ENCODE peak calls at places on chromosomes 1 and 21, in eight cellular contexts. One of them, this sample, is unnamed.

GRCh38 chr1:156852414-156852874 is 6.5 kb downstream of the INSRR start:
- DNase-seq in IMR-90: peak
- DNase-seq in fibroblast of the aortic adventitia: peak
- DNase-seq in GM23248: peak
- DNase-seq in esophagus squamous epithelium: no peak
- DNase-seq in psoas muscle: peak
- DNase-seq in ovary: peak
- DNase-seq in effector memory CD4-positive, alpha-beta T cell: no peak
- DNase-seq in this sample: no peak

GRCh38 chr1:211903490-211904260 is 73.1 kb upstream of the LPGAT1 start:
- DNase-seq in fibroblast of the aortic adventitia: no peak
- DNase-seq in esophagus squamous epithelium: no peak
- DNase-seq in psoas muscle: no peak
- DNase-seq in effector memory CD4-positive, alpha-beta T cell: no peak
- DNase-seq in GM23248: no peak
- DNase-seq in IMR-90: no peak
- DNase-seq in ovary: no peak
- DNase-seq in this sample: no peak

GRCh38 chr1:116556289-116557006 is 14.4 kb downstream of the CD58 start:
- DNase-seq in ovary: no peak
- DNase-seq in psoas muscle: no peak
- DNase-seq in IMR-90: peak
- DNase-seq in fibroblast of the aortic adventitia: peak
- DNase-seq in GM23248: peak
- DNase-seq in effector memory CD4-positive, alpha-beta T cell: peak
- DNase-seq in esophagus squamous epithelium: no peak
- DNase-seq in this sample: peak

GRCh38 chr1:201490708-201491131 is 16.2 kb downstream of the CSRP1 start:
- DNase-seq in IMR-90: no peak
- DNase-seq in effector memory CD4-positive, alpha-beta T cell: no peak
- DNase-seq in fibroblast of the aortic adventitia: peak
- DNase-seq in GM23248: no peak
- DNase-seq in ovary: peak
- DNase-seq in esophagus squamous epithelium: no peak
- DNase-seq in psoas muscle: no peak
- DNase-seq in this sample: no peak

GRCh38 chr1:81549588-81550127 is 251.1 kb upstream of the ADGRL2 start:
- DNase-seq in ovary: no peak
- DNase-seq in effector memory CD4-positive, alpha-beta T cell: no peak
- DNase-seq in IMR-90: peak
- DNase-seq in psoas muscle: no peak
- DNase-seq in esophagus squamous epithelium: no peak
- DNase-seq in fibroblast of the aortic adventitia: peak
- DNase-seq in GM23248: peak
- DNase-seq in this sample: no peak

GRCh38 chr1:81670997-81671396 is 129.7 kb upstream of the ADGRL2 start:
- DNase-seq in IMR-90: no peak
- DNase-seq in ovary: no peak
- DNase-seq in fibroblast of the aortic adventitia: peak
- DNase-seq in esophagus squamous epithelium: no peak
- DNase-seq in effector memory CD4-positive, alpha-beta T cell: no peak
- DNase-seq in GM23248: peak
- DNase-seq in psoas muscle: no peak
- DNase-seq in this sample: no peak

GRCh38 chr21:41379901-41380300 is 18.1 kb downstream of the MX2 start:
- DNase-seq in fibroblast of the aortic adventitia: no peak
- DNase-seq in GM23248: no peak
- DNase-seq in esophagus squamous epithelium: no peak
- DNase-seq in psoas muscle: no peak
- DNase-seq in effector memory CD4-positive, alpha-beta T cell: no peak
- DNase-seq in ovary: no peak
- DNase-seq in IMR-90: no peak
- DNase-seq in this sample: no peak

GRCh38 chr1:6465461-6466005 is 440 bp downstream of the TNFRSF25 start:
- DNase-seq in fibroblast of the aortic adventitia: no peak
- DNase-seq in effector memory CD4-positive, alpha-beta T cell: peak
- DNase-seq in GM23248: no peak
- DNase-seq in ovary: no peak
- DNase-seq in esophagus squamous epithelium: no peak
- DNase-seq in IMR-90: no peak
- DNase-seq in psoas muscle: no peak
- DNase-seq in this sample: no peak

GRCh38 chr1:3003941-3004270 is 17.4 kb upstream of the ACTRT2 start:
- DNase-seq in ovary: no peak
- DNase-seq in effector memory CD4-positive, alpha-beta T cell: no peak
- DNase-seq in esophagus squamous epithelium: no peak
- DNase-seq in psoas muscle: peak
- DNase-seq in fibroblast of the aortic adventitia: no peak
- DNase-seq in GM23248: no peak
- DNase-seq in IMR-90: no peak
- DNase-seq in this sample: no peak

GRCh38 chr1:3466366-3467075 is 12.1 kb downstream of the ARHGEF16 start:
- DNase-seq in fibroblast of the aortic adventitia: no peak
- DNase-seq in effector memory CD4-positive, alpha-beta T cell: no peak
- DNase-seq in psoas muscle: peak
- DNase-seq in ovary: no peak
- DNase-seq in IMR-90: no peak
- DNase-seq in GM23248: no peak
- DNase-seq in esophagus squamous epithelium: no peak
- DNase-seq in this sample: peak

GRCh38 chr1:209220048-209220524 is 363.4 kb upstream of the CAMK1G start:
- DNase-seq in psoas muscle: no peak
- DNase-seq in effector memory CD4-positive, alpha-beta T cell: no peak
- DNase-seq in ovary: no peak
- DNase-seq in IMR-90: no peak
- DNase-seq in GM23248: no peak
- DNase-seq in esophagus squamous epithelium: no peak
- DNase-seq in fibroblast of the aortic adventitia: no peak
- DNase-seq in this sample: peak

GRCh38 chr1:157993179-157994080 is at the start of gene KIRREL1:
- DNase-seq in GM23248: peak
- DNase-seq in fibroblast of the aortic adventitia: peak
- DNase-seq in ovary: peak
- DNase-seq in IMR-90: peak
- DNase-seq in effector memory CD4-positive, alpha-beta T cell: no peak
- DNase-seq in esophagus squamous epithelium: no peak
- DNase-seq in psoas muscle: peak
- DNase-seq in this sample: no peak

GRCh38 chr1:39003787-39004186 is 12.7 kb downstream of the AKIRIN1 start:
- DNase-seq in psoas muscle: no peak
- DNase-seq in GM23248: peak
- DNase-seq in IMR-90: peak
- DNase-seq in effector memory CD4-positive, alpha-beta T cell: no peak
- DNase-seq in fibroblast of the aortic adventitia: peak
- DNase-seq in ovary: no peak
- DNase-seq in esophagus squamous epithelium: no peak
- DNase-seq in this sample: peak

GRCh38 chr1:213457097-213457680 is 406.1 kb downstream of the RPS6KC1 start:
- DNase-seq in effector memory CD4-positive, alpha-beta T cell: no peak
- DNase-seq in ovary: no peak
- DNase-seq in esophagus squamous epithelium: no peak
- DNase-seq in fibroblast of the aortic adventitia: peak
- DNase-seq in GM23248: peak
- DNase-seq in psoas muscle: peak
- DNase-seq in IMR-90: no peak
- DNase-seq in this sample: no peak

DNA sequence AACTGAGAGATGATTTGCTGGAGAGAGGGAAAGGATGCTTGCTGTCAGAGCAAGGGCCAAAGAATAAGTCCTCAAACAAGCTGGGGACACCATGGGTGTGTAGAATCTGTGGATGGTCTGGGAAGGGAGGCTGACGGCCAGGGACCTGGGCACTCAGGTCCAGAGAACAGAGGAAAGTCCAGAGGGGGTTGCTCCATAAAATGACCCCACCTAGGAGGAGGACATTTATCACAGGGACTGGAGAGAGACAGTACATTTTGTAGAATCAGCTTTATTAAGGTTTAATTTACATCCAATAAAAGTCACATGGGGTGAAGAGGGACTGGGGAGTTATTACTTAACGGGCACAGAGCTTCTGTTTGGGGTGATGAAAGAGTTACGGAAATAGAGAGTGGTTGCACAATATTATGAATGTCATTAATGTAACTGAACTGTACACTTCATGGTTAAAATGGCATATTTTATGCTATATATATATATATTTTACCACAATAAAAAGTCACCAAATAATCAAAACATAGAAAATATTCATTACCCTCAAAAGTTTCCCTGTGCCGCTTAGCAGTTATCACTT is 73.0 kb upstream of the ABCD3 start:
- DNase-seq in esophagus squamous epithelium: no peak
- DNase-seq in fibroblast of the aortic adventitia: no peak
- DNase-seq in IMR-90: no peak
- DNase-seq in ovary: no peak
- DNase-seq in psoas muscle: no peak
- DNase-seq in effector memory CD4-positive, alpha-beta T cell: no peak
- DNase-seq in GM23248: no peak
- DNase-seq in this sample: no peak
- H3K4me3 ChIP-seq in esophagus squamous epithelium: no peak
- H3K4me3 ChIP-seq in fibroblast of the aortic adventitia: no peak
- H3K4me3 ChIP-seq in IMR-90: no peak
- H3K4me3 ChIP-seq in ovary: no peak
- H3K4me3 ChIP-seq in psoas muscle: no peak
- H3K4me3 ChIP-seq in effector memory CD4-positive, alpha-beta T cell: no peak
- H3K4me3 ChIP-seq in GM23248: no peak
- H3K4me3 ChIP-seq in this sample: no peak

GRCh38 chr1:87588445-87588844 is 259.8 kb downstream of the LMO4 start:
- DNase-seq in IMR-90: peak
- DNase-seq in GM23248: no peak
- DNase-seq in esophagus squamous epithelium: no peak
- DNase-seq in ovary: no peak
- DNase-seq in fibroblast of the aortic adventitia: no peak
- DNase-seq in psoas muscle: no peak
- DNase-seq in effector memory CD4-positive, alpha-beta T cell: no peak
- DNase-seq in this sample: no peak
- H3K4me3 ChIP-seq in IMR-90: no peak
- H3K4me3 ChIP-seq in GM23248: no peak
- H3K4me3 ChIP-seq in esophagus squamous epithelium: no peak
- H3K4me3 ChIP-seq in ovary: no peak
- H3K4me3 ChIP-seq in fibroblast of the aortic adventitia: no peak
- H3K4me3 ChIP-seq in psoas muscle: no peak
- H3K4me3 ChIP-seq in effector memory CD4-positive, alpha-beta T cell: no peak
- H3K4me3 ChIP-seq in this sample: no peak

DNA sequence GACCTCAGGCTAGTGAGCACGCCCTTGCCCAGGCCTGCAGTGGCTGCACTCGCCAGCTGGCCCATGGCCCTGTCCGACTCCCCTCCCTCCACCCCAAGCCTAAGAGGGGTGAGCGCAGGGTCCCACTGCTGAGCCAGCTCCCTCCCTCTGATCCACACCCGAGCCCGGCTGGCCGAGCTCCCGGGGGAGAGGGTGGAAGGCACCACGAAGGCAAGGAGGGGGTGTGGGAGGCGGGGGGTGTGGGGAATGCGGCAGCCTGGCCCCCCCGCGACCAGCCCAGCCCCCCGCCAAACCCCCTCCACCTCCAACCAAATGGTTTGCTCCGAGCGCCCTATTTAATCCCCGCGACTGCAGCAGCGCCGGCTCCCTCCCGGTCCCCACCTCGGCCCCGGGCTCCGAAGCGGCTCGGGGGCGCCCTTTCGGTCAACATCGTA is at the start of gene CADM3:
- DNase-seq in fibroblast of the aortic adventitia: no peak
- DNase-seq in psoas muscle: peak
- DNase-seq in esophagus squamous epithelium: no peak
- DNase-seq in GM23248: no peak
- DNase-seq in ovary: no peak
- DNase-seq in IMR-90: no peak
- DNase-seq in effector memory CD4-positive, alpha-beta T cell: no peak
- DNase-seq in this sample: no peak
- H3K4me3 ChIP-seq in fibroblast of the aortic adventitia: no peak
- H3K4me3 ChIP-seq in psoas muscle: peak
- H3K4me3 ChIP-seq in esophagus squamous epithelium: peak
- H3K4me3 ChIP-seq in GM23248: no peak
- H3K4me3 ChIP-seq in ovary: no peak
- H3K4me3 ChIP-seq in IMR-90: no peak
- H3K4me3 ChIP-seq in effector memory CD4-positive, alpha-beta T cell: no peak
- H3K4me3 ChIP-seq in this sample: peak

GRCh38 chr1:76428027-76428426 is 353.5 kb downstream of the ST6GALNAC3 start:
- DNase-seq in esophagus squamous epithelium: no peak
- DNase-seq in fibroblast of the aortic adventitia: no peak
- DNase-seq in GM23248: no peak
- DNase-seq in psoas muscle: no peak
- DNase-seq in effector memory CD4-positive, alpha-beta T cell: no peak
- DNase-seq in ovary: no peak
- DNase-seq in IMR-90: peak
- DNase-seq in this sample: no peak

GRCh38 chr1:76426606-76427005 is 352.1 kb downstream of the ST6GALNAC3 start:
- DNase-seq in IMR-90: peak
- DNase-seq in GM23248: no peak
- DNase-seq in ovary: no peak
- DNase-seq in esophagus squamous epithelium: no peak
- DNase-seq in psoas muscle: no peak
- DNase-seq in effector memory CD4-positive, alpha-beta T cell: no peak
- DNase-seq in fibroblast of the aortic adventitia: no peak
- DNase-seq in this sample: peak

GRCh38 chr1:76430532-76430931 is 356.0 kb downstream of the ST6GALNAC3 start:
- DNase-seq in fibroblast of the aortic adventitia: peak
- DNase-seq in esophagus squamous epithelium: no peak
- DNase-seq in psoas muscle: no peak
- DNase-seq in effector memory CD4-positive, alpha-beta T cell: no peak
- DNase-seq in IMR-90: no peak
- DNase-seq in ovary: no peak
- DNase-seq in GM23248: no peak
- DNase-seq in this sample: no peak

GRCh38 chr1:76425104-76425842 is 350.7 kb downstream of the ST6GALNAC3 start:
- DNase-seq in fibroblast of the aortic adventitia: no peak
- DNase-seq in IMR-90: no peak
- DNase-seq in effector memory CD4-positive, alpha-beta T cell: no peak
- DNase-seq in GM23248: no peak
- DNase-seq in ovary: no peak
- DNase-seq in esophagus squamous epithelium: no peak
- DNase-seq in psoas muscle: no peak
- DNase-seq in this sample: no peak

GRCh38 chr1:76425843-76426145 is 351.2 kb downstream of the ST6GALNAC3 start:
- DNase-seq in effector memory CD4-positive, alpha-beta T cell: no peak
- DNase-seq in esophagus squamous epithelium: no peak
- DNase-seq in fibroblast of the aortic adventitia: peak
- DNase-seq in GM23248: peak
- DNase-seq in ovary: no peak
- DNase-seq in IMR-90: peak
- DNase-seq in psoas muscle: no peak
- DNase-seq in this sample: no peak
- H3K4me3 ChIP-seq in effector memory CD4-positive, alpha-beta T cell: no peak
- H3K4me3 ChIP-seq in esophagus squamous epithelium: no peak
- H3K4me3 ChIP-seq in fibroblast of the aortic adventitia: no peak
- H3K4me3 ChIP-seq in GM23248: peak
- H3K4me3 ChIP-seq in ovary: no peak
- H3K4me3 ChIP-seq in IMR-90: no peak
- H3K4me3 ChIP-seq in psoas muscle: no peak
- H3K4me3 ChIP-seq in this sample: no peak